ENCODE peak calls at places on chromosomes 4 and X, in four cellular contexts. One of them, this sample, is unnamed.

GRCh38 chr4:2977116-2978097 is 14.0 kb downstream of the GRK4 start:
- DNase-seq in mucosa of descending colon: no peak
- DNase-seq in heart left ventricle: no peak
- DNase-seq in left ventricle myocardium inferior: no peak
- DNase-seq in this sample: no peak

GRCh38 chrX:54248309-54248708 is 65.3 kb upstream of the FAM120C start:
- DNase-seq in left ventricle myocardium inferior: no peak
- DNase-seq in mucosa of descending colon: no peak
- DNase-seq in heart left ventricle: no peak
- DNase-seq in this sample: no peak

GRCh38 chr4:153205028-153205648 is 895 bp downstream of the TRIM2 start:
- DNase-seq in heart left ventricle: no peak
- DNase-seq in mucosa of descending colon: peak
- DNase-seq in left ventricle myocardium inferior: no peak
- DNase-seq in this sample: no peak

GRCh38 chr4:80026080-80026479 is 46.9 kb downstream of the ANTXR2 start:
- DNase-seq in left ventricle myocardium inferior: no peak
- DNase-seq in heart left ventricle: no peak
- DNase-seq in mucosa of descending colon: no peak
- DNase-seq in this sample: no peak

GRCh38 chrX:46574941-46575381 is 1.4 kb downstream of the CHST7 start:
- DNase-seq in left ventricle myocardium inferior: peak
- DNase-seq in mucosa of descending colon: peak
- DNase-seq in heart left ventricle: peak
- DNase-seq in this sample: peak

GRCh38 chr4:160819791-160820190 is 1344.0 kb downstream of the FSTL5 start:
- DNase-seq in heart left ventricle: no peak
- DNase-seq in mucosa of descending colon: no peak
- DNase-seq in left ventricle myocardium inferior: no peak
- DNase-seq in this sample: no peak

GRCh38 chr4:100421356-100421978 is 96.4 kb downstream of the EMCN start:
- DNase-seq in mucosa of descending colon: no peak
- DNase-seq in heart left ventricle: no peak
- DNase-seq in left ventricle myocardium inferior: no peak
- DNase-seq in this sample: no peak

GRCh38 chr4:45662996-45663395 is 460.9 kb downstream of the GABRG1 start:
- DNase-seq in mucosa of descending colon: peak
- DNase-seq in heart left ventricle: peak
- DNase-seq in left ventricle myocardium inferior: peak
- DNase-seq in this sample: peak

GRCh38 chr4:926538-926937 is 5.6 kb downstream of the GAK start:
- DNase-seq in heart left ventricle: no peak
- DNase-seq in mucosa of descending colon: peak
- DNase-seq in left ventricle myocardium inferior: no peak
- DNase-seq in this sample: no peak

GRCh38 chrX:134624046-134624430 is 34.2 kb downstream of the PLAC1 start:
- DNase-seq in left ventricle myocardium inferior: no peak
- DNase-seq in heart left ventricle: no peak
- DNase-seq in mucosa of descending colon: no peak
- DNase-seq in this sample: no peak

GRCh38 chr4:15735531-15735930 is 32.7 kb downstream of the BST1 start:
- DNase-seq in mucosa of descending colon: no peak
- DNase-seq in left ventricle myocardium inferior: no peak
- DNase-seq in heart left ventricle: no peak
- DNase-seq in this sample: no peak

GRCh38 chrX:149010899-149011224 is 494.2 kb downstream of the IDS start:
- DNase-seq in left ventricle myocardium inferior: no peak
- DNase-seq in heart left ventricle: no peak
- DNase-seq in mucosa of descending colon: no peak
- DNase-seq in this sample: no peak

GRCh38 chr4:113584407-113585150 is 177.0 kb downstream of the CAMK2D start:
- DNase-seq in left ventricle myocardium inferior: no peak
- DNase-seq in mucosa of descending colon: no peak
- DNase-seq in heart left ventricle: peak
- DNase-seq in this sample: no peak

GRCh38 chr4:18440527-18441215 is 419.1 kb upstream of the LCORL start:
- DNase-seq in mucosa of descending colon: no peak
- DNase-seq in heart left ventricle: no peak
- DNase-seq in left ventricle myocardium inferior: no peak
- DNase-seq in this sample: no peak

GRCh38 chr4:101259876-101260275 is 87.5 kb downstream of the PPP3CA start:
- DNase-seq in left ventricle myocardium inferior: no peak
- DNase-seq in mucosa of descending colon: no peak
- DNase-seq in heart left ventricle: no peak
- DNase-seq in this sample: no peak

DNA sequence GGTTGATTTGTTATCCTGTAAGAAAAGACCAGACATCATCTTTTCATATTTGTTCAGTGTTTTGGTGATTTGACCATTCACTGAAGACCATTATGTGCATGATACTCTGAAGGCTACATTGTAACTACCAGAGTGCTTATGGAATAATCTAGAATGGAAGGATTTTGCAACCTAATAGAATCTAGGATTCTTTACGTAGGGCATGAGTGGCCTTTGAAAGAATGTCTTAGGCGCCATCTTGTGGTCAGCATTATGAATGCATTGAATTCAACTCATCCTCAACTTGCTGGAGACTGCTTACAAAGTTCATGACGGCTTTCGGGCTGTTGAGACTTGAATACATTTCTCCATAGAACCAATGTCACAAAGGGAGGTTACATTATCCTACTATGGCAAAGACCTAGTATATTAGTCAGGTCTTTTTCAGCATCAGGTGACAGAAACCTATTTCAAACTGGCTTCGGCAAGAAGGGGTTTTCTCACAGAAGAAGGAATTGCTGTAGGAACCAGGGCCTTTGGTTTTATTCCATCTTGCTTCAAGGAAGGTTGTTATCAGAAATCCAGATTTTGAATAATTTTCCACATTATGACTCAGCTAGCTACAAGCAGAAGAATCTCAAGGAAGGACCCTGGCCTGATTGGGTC is 104.1 kb downstream of the GPAT3 start:
- DNase-seq in left ventricle myocardium inferior: no peak
- DNase-seq in mucosa of descending colon: peak
- DNase-seq in heart left ventricle: no peak
- DNase-seq in this sample: no peak
- TF ChIP-seq CTCF in left ventricle myocardium inferior: peak
- TF ChIP-seq CTCF in mucosa of descending colon: peak
- TF ChIP-seq CTCF in heart left ventricle: peak
- TF ChIP-seq CTCF in this sample: peak

GRCh38 chrX:12979011-12979629 is 4.2 kb downstream of the TMSB4X start:
- DNase-seq in heart left ventricle: no peak
- DNase-seq in left ventricle myocardium inferior: no peak
- DNase-seq in mucosa of descending colon: no peak
- DNase-seq in this sample: no peak
- H3K4me3 ChIP-seq in heart left ventricle: peak
- H3K4me3 ChIP-seq in left ventricle myocardium inferior: peak
- H3K4me3 ChIP-seq in mucosa of descending colon: no peak
- H3K4me3 ChIP-seq in this sample: peak

GRCh38 chr4:84483738-84484137 is 15.4 kb downstream of the NKX6-1 start:
- DNase-seq in mucosa of descending colon: no peak
- DNase-seq in heart left ventricle: no peak
- DNase-seq in left ventricle myocardium inferior: no peak
- DNase-seq in this sample: no peak

GRCh38 chr4:84484274-84484673 is 14.8 kb downstream of the NKX6-1 start:
- DNase-seq in left ventricle myocardium inferior: no peak
- DNase-seq in heart left ventricle: no peak
- DNase-seq in mucosa of descending colon: no peak
- DNase-seq in this sample: no peak

GRCh38 chr4:84481077-84481878 is 17.8 kb downstream of the NKX6-1 start:
- DNase-seq in mucosa of descending colon: no peak
- DNase-seq in left ventricle myocardium inferior: no peak
- DNase-seq in heart left ventricle: no peak
- DNase-seq in this sample: no peak

GRCh38 chr4:84481879-84482245 is 17.2 kb downstream of the NKX6-1 start:
- DNase-seq in left ventricle myocardium inferior: no peak
- DNase-seq in heart left ventricle: no peak
- DNase-seq in mucosa of descending colon: no peak
- DNase-seq in this sample: no peak

DNA sequence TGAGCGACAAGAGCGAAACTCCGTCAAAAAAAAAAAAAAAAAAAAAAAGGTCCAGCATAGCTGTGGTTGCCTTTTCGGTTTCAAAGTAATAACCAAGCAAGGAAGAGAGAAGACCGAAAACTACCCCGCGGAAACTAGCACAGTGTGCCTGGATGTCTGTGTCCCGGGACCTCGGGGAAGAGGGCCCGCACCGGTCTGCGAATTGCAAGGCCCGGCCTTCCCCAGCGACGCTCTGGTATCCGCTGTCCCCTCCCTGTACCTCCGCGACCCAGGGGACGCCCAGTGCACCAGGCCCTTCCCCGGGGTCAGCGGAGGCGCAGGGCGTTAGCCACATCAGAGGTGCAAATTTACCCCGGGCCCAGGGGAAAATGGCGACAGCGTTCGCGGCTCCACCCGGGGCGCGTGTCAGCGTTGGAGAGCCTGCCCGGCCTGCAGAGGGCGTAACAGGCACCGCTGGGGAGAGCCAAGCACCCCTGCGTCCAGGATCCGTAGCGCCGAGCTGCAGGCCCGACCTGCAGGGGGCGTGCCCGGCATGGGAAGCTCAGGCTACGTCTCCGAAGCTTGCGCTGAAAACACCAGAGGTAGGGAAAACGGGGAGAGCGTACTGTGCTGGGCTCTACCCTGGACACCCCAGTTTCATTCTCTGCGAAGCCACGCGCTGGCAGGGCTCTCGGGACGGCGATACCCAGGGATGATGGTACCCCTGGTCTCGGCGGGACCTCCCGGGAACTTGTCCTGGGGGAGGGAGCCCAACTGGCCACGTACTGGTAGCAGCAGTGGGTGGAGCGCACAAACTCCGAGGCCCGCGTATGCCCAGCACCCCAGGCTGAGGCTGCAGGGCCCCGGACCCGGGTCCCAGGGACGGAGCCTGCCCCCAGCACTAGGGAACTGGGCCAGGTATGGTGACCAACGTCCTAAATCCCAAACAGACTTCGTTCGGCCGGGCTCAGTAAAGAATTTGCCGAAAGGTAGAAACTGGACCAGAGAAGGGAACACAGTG is 16.2 kb downstream of the NKX6-1 start:
- DNase-seq in mucosa of descending colon: peak
- DNase-seq in heart left ventricle: peak
- DNase-seq in left ventricle myocardium inferior: no peak
- DNase-seq in this sample: peak
- TF ChIP-seq CTCF in mucosa of descending colon: peak
- TF ChIP-seq CTCF in heart left ventricle: peak
- TF ChIP-seq CTCF in left ventricle myocardium inferior: peak
- TF ChIP-seq CTCF in this sample: peak

GRCh38 chr4:89509708-89510269 is 202.2 kb upstream of the GPRIN3 start:
- DNase-seq in heart left ventricle: no peak
- DNase-seq in mucosa of descending colon: no peak
- DNase-seq in left ventricle myocardium inferior: no peak
- DNase-seq in this sample: no peak
- H3K4me3 ChIP-seq in heart left ventricle: no peak
- H3K4me3 ChIP-seq in mucosa of descending colon: no peak
- H3K4me3 ChIP-seq in left ventricle myocardium inferior: no peak
- H3K4me3 ChIP-seq in this sample: no peak

GRCh38 chr4:124711469-124712416 is 789 bp downstream of the ANKRD50 start:
- DNase-seq in left ventricle myocardium inferior: no peak
- DNase-seq in heart left ventricle: peak
- DNase-seq in mucosa of descending colon: peak
- DNase-seq in this sample: peak
- TF ChIP-seq CTCF in left ventricle myocardium inferior: no peak
- TF ChIP-seq CTCF in heart left ventricle: peak
- TF ChIP-seq CTCF in mucosa of descending colon: no peak
- TF ChIP-seq CTCF in this sample: no peak

GRCh38 chr4:39521253-39521908 is 5.9 kb downstream of the UGDH start:
- DNase-seq in mucosa of descending colon: no peak
- DNase-seq in left ventricle myocardium inferior: no peak
- DNase-seq in heart left ventricle: no peak
- DNase-seq in this sample: no peak
- H3K4me3 ChIP-seq in mucosa of descending colon: no peak
- H3K4me3 ChIP-seq in left ventricle myocardium inferior: no peak
- H3K4me3 ChIP-seq in heart left ventricle: no peak
- H3K4me3 ChIP-seq in this sample: no peak

This sample was measured in lower lobe of right lung.